ENCODE peak calls at places on chromosomes 12 and 14, in five cellular contexts. E, T, D, Q and L are unnamed samples.

GRCh38 chr12:123108682-123109066 is 42.2 kb downstream of the PITPNM2 start:
- DNase-seq in E (no peak), T (no peak), D (no peak), Q (no peak), L (no peak)

GRCh38 chr12:74689071-74689655 is 151.5 kb downstream of the ATXN7L3B start:
- DNase-seq in E (no peak), T (no peak), D (no peak), Q (no peak), L (peak; percentile 1)

GRCh38 chr12:90593596-90594290 is 361.2 kb downstream of the CCER1 start:
- DNase-seq in E (no peak), T (no peak), D (no peak), Q (no peak), L (no peak)

GRCh38 chr14:73823339-73823885 is 28.2 kb upstream of the PTGR2 start:
- DNase-seq in E (no peak), T (no peak), D (no peak), Q (no peak), L (no peak)

GRCh38 chr14:89589400-89590128 is 172.5 kb upstream of the FOXN3 start:
- DNase-seq in E (no peak), T (no peak), D (no peak), Q (no peak), L (no peak)

GRCh38 chr14:99727096-99727870 is 43.2 kb downstream of the CYP46A1 start:
- DNase-seq in E (no peak), T (peak; percentile 7), D (peak; percentile 61), Q (no peak), L (no peak)

GRCh38 chr12:50595667-50596066 is 90.9 kb downstream of the DIP2B start:
- DNase-seq in E (no peak), T (no peak), D (no peak), Q (no peak), L (no peak)

GRCh38 chr12:104575442-104575841 is 118.7 kb downstream of the CHST11 start:
- DNase-seq in E (no peak), T (no peak), D (no peak), Q (no peak), L (no peak)

GRCh38 chr12:54935235-54935951 is 49.2 kb downstream of the TESPA1 start:
- DNase-seq in E (no peak), T (no peak), D (no peak), Q (no peak), L (no peak)